ENCODE peak calls at places on chromosome 17, in six cellular contexts. T is GM23338, Q is mesenchymal stem cell, L is astrocyte, F is K562, R is IMR-90. X is an unnamed sample.

GRCh38 chr17:17175340-17175739 is 30.8 kb downstream of the PLD6 start:
- DNase-seq in Q (no peak), L (no peak), R (no peak), T (no peak), F (no peak), X (no peak)

GRCh38 chr17:4766199-4766598 is 5.5 kb upstream of the TM4SF5 start:
- DNase-seq in R (no peak), Q (no peak), L (no peak), T (no peak), F (no peak), X (no peak)

GRCh38 chr17:16873654-16874035 is 98.3 kb downstream of the TNFRSF13B start:
- DNase-seq in L (no peak), R (no peak), F (no peak), Q (no peak), T (no peak), X (no peak)

GRCh38 chr17:49079840-49080663 is 52.5 kb upstream of the B4GALNT2 start:
- DNase-seq in L (no peak), Q (no peak), T (no peak), F (no peak), R (no peak), X (no peak)

GRCh38 chr17:33120103-33120502 is 128.5 kb downstream of the SPACA3 start:
- DNase-seq in Q (no peak), L (peak; percentile 14), T (no peak), F (no peak), R (no peak), X (no peak)

GRCh38 chr17:78416311-78416711 is 37.9 kb downstream of the PGS1 start:
- DNase-seq in T (no peak), F (no peak), Q (peak; percentile 70), R (peak; percentile 16), L (peak; percentile 47), X (no peak)

GRCh38 chr17:61284174-61284573 is 115.5 kb upstream of the TBX2 start:
- DNase-seq in Q (peak; percentile 98), F (no peak), R (peak; percentile 93), T (no peak), L (peak; percentile 86), X (no peak)

GRCh38 chr17:73838815-73839214 is 194.6 kb upstream of the SDK2 start:
- DNase-seq in F (no peak), R (no peak), T (no peak), Q (no peak), L (no peak), X (no peak)

GRCh38 chr17:32111141-32111771 is 31.0 kb upstream of the RHOT1 start:
- DNase-seq in R (peak; percentile 68), T (peak; percentile 83), F (peak; percentile 62), L (peak; percentile 40), Q (peak; percentile 23), X (peak; percentile 12)

GRCh38 chr17:41498276-41498675 is 7.1 kb downstream of the KRT13 start:
- DNase-seq in T (no peak), R (no peak), Q (peak; percentile 18), L (no peak), F (no peak), X (no peak)

GRCh38 chr17:57085448-57086068 is 512 bp downstream of the AKAP1 start:
- DNase-seq in T (peak; percentile 60), F (peak; percentile 74), R (peak; percentile 23), Q (peak; percentile 71), L (no peak), X (peak; percentile 69)

GRCh38 chr17:77811521-77811920 is 147.0 kb upstream of the TNRC6C start:
- DNase-seq in Q (no peak), F (no peak), R (no peak), L (peak; percentile 50), T (no peak), X (no peak)

GRCh38 chr17:28897769-28898259 is 281 bp upstream of the FLOT2 start:
- DNase-seq in R (no peak), T (no peak), Q (no peak), L (no peak), F (no peak), X (no peak)

GRCh38 chr17:28896491-28896883 is 1.0 kb downstream of the FLOT2 start:
- DNase-seq in R (no peak), L (no peak), Q (peak; percentile 26), T (no peak), F (no peak), X (no peak)

GRCh38 chr17:28899212-28899815 is 1.8 kb upstream of the FLOT2 start:
- DNase-seq in L (no peak), Q (no peak), R (no peak), T (no peak), F (no peak), X (no peak)

GRCh38 chr17:28896884-28897768 is at the start of gene FLOT2:
- DNase-seq in F (peak; percentile 84), L (no peak), R (peak; percentile 30), Q (peak; percentile 61), T (peak; percentile 88), X (peak; percentile 75)

GRCh38 chr17:28898261-28898955 is 875 bp upstream of the FLOT2 start:
- DNase-seq in T (no peak), L (no peak), Q (no peak), F (no peak), R (no peak), X (no peak)
- H2AFZ ChIP-seq in T (no peak overlapping the region), L (no peak overlapping the region), Q (no peak overlapping the region), F (peak overlapping the region; percentile 92), R (peak overlapping the region; percentile 95), X (no peak overlapping the region)

DNA sequence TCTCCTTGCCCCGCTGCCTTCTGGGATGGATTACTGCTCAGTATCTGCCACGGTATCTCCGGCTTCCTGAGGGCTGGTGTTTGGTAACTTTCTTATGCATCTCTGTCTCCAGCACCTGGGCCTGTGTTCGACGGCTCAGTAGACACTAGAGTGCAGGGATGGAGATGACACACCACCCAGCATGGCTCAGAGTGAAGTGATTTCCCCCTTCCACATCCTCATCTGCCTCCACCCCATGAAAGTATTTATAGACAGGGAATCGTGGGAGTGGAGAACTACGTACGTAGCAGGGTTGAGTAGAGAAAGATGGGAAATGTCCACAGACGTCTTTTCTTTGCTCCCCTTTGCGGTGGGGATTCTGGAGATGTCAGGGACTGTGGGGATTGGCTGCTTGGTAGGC is 11.8 kb upstream of the SLC25A19 start:
- DNase-seq in L (no peak), R (no peak), F (no peak), T (no peak), Q (no peak), X (no peak)
- H2AFZ ChIP-seq in L (no peak overlapping the region), R (no peak overlapping the region), F (no peak overlapping the region), T (no peak overlapping the region), Q (no peak overlapping the region), X (no peak overlapping the region)

GRCh38 chr17:58658804-58659713 is 32.8 kb downstream of the TEX14 start:
- DNase-seq in F (peak; percentile 86), L (peak; percentile 100), Q (peak; percentile 100), T (peak; percentile 89), R (peak; percentile 99), X (peak; percentile 92)
- H2AFZ ChIP-seq in F (peak overlapping the region; percentile 95), L (peak overlapping the region; percentile 79), Q (no peak overlapping the region), T (no peak overlapping the region), R (peak overlapping the region; percentile 5), X (peak overlapping the region; percentile 94)

DNA sequence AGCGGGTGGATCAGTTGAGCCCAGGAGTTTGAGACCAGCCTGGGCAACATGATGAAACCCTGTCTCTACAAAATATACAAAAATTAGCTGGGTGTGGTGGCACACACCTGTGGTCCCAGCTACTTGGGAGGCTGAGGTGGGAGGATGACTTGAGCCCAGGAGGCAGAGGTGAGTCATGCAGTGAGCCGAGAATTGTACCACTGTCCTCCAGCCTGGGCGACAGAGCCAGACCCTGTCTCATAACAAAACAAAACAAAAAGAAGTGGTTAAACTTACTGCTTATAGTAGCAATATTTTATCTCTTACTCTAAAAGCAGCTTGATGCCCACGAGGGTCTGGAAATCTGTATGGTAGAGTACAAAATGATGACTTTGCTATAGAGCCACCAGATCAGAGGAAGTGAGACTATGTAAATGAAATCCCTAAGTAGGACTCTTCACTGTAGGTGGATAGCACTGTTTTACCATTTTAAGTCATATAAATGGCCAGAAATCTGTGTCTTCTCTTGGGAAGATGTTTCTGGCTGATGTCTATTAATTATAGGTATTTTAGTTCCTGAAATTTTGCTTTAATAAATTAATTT is 60.4 kb upstream of the MRC2 start:
- DNase-seq in L (no peak), T (no peak), Q (no peak), R (no peak), F (no peak), X (no peak)
- H2AFZ ChIP-seq in L (no peak overlapping the region), T (no peak overlapping the region), Q (no peak overlapping the region), R (no peak overlapping the region), F (no peak overlapping the region), X (no peak overlapping the region)

GRCh38 chr17:47119746-47120520 is 69.2 kb downstream of the CDC27 start:
- DNase-seq in Q (peak; percentile 54), L (peak; percentile 85), T (no peak), F (no peak), R (peak; percentile 76), X (no peak)

GRCh38 chr17:47120521-47121095 is 68.5 kb downstream of the CDC27 start:
- DNase-seq in L (peak; percentile 47), F (no peak), R (peak; percentile 77), Q (peak; percentile 55), T (no peak), X (no peak)

DNA sequence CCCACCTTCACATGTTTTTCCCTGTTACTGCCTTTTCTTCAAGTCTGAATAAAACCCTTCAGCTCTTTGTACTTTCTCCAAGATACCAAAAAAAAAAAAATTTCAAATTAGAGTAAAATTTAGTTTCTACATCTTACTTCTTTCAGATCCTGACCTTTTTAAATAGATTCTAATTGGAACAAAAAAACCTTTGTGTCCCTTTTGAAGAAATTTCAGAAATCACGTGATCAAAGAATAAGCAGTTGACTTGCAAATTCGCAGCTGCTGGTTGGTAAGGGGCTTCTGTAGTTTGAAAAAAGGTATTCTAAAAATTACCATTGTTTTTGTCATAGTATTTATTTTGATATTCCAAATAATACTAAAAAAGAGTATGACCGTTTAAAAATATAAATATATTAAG is 71.7 kb downstream of the CDC27 start:
- DNase-seq in Q (no peak), R (no peak), L (no peak), F (no peak), T (no peak), X (no peak)
- H2AFZ ChIP-seq in Q (no peak overlapping the region), R (no peak overlapping the region), L (no peak overlapping the region), F (no peak overlapping the region), T (no peak overlapping the region), X (no peak overlapping the region)

DNA sequence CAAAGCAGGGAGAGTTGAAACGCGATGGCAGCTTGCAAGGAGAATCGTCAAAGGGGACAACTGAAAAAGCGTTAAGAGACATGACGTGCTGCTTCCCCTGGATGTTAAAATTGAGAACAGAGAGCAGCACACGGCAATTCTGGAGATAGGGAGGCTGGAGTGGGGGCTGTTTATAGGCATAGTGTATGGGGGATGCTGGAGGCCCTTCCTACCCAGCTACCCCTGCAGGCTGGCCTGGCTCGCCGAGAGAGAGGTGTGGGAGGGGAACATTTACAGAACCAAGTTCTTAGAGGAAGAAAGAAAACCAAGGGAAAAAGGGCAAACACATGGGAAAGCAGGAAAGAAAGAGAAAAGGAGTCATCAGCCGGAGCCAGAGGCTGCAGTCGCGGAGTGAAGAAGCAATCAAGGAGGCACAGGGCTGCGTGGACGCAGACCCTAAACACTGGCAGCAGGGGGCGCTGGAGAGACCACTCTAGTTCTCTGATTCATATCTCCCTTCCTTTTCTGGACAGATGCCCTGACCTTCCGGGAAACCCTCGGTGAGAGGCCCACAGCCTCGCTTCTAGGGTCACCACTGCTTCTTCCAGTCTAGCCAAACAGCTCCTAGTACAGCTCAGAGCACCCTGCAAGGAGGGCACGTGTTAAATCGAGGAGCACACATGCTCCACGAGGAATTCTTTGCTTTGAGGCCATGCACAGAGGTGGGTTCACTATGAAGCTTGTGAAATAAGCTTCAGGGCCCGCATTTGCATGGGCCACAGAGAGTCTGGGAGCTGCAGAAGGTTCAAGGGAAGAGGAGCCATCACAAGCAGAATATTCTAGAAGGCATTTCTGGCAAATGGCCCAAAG is 55.6 kb downstream of the MYH13 start:
- DNase-seq in T (peak; percentile 80), Q (peak; percentile 26), L (no peak), F (peak; percentile 12), R (peak; percentile 41), X (peak; percentile 30)
- H2AFZ ChIP-seq in T (peak overlapping the region; percentile 94), Q (no peak overlapping the region), L (no peak overlapping the region), F (no peak overlapping the region), R (peak overlapping the region; percentile 54), X (no peak overlapping the region)

GRCh38 chr17:50087912-50088405 is 7.2 kb upstream of the PDK2 start:
- DNase-seq in F (no peak), T (no peak), Q (no peak), L (no peak), R (no peak), X (no peak)
- H2AFZ ChIP-seq in F (no peak overlapping the region), T (no peak overlapping the region), Q (no peak overlapping the region), L (no peak overlapping the region), R (no peak overlapping the region), X (no peak overlapping the region)